ENCODE peak calls at places on chromosomes 3 and 15, in four cellular contexts. P is right lobe of liver, H is HepG2, F is body of pancreas. G is an unnamed sample.

GRCh38 chr15:85865070-85865684 is 70.5 kb upstream of the KLHL25 start:
- ATAC-seq in P (peak), H (peak), F (no peak), G (no peak)

GRCh38 chr3:177603137-177603603 is 405.9 kb upstream of the TBL1XR1 start:
- ATAC-seq in H (no peak), P (peak), F (no peak), G (no peak)

GRCh38 chr15:96058103-96058851 is 272.2 kb upstream of the NR2F2 start:
- ATAC-seq in H (no peak), P (peak), F (no peak), G (no peak)

GRCh38 chr15:52221730-52222129 is 30.5 kb upstream of the GNB5 start:
- ATAC-seq in H (no peak), P (no peak), F (no peak), G (no peak)

GRCh38 chr15:26260517-26261133 is 397.5 kb upstream of the ATP10A start:
- ATAC-seq in F (no peak), H (peak), P (peak), G (peak)

GRCh38 chr15:84817461-84818081 is 415 bp downstream of the ALPK3 start:
- ATAC-seq in H (peak), F (peak), P (peak), G (peak)

GRCh38 chr15:45274636-45275035 is 22.6 kb downstream of the SLC28A2 start:
- ATAC-seq in F (no peak), H (no peak), P (no peak), G (no peak)

GRCh38 chr15:75368689-75369239 is 357 bp upstream of the MAN2C1 start:
- ATAC-seq in P (peak), H (peak), F (peak), G (no peak)

GRCh38 chr15:33716025-33716424 is 252.3 kb upstream of the CHRM5 start:
- ATAC-seq in H (no peak), P (no peak), F (no peak), G (no peak)

GRCh38 chr3:187015903-187016638 is 85.7 kb downstream of the ST6GAL1 start:
- ATAC-seq in H (no peak), F (no peak), P (no peak), G (no peak)

GRCh38 chr15:78453447-78453846 is 15.4 kb downstream of the IREB2 start:
- ATAC-seq in H (no peak), P (peak), F (no peak), G (no peak)

GRCh38 chr15:65929573-65929972 is 60.3 kb downstream of the RAB11A start:
- ATAC-seq in F (no peak), H (no peak), P (no peak), G (no peak)

GRCh38 chr15:100166313-100166712 is 175.5 kb downstream of the ADAMTS17 start:
- ATAC-seq in F (no peak), P (peak), H (no peak), G (no peak)

GRCh38 chr15:40367038-40367672 is 9.1 kb downstream of the DISP2 start:
- ATAC-seq in F (peak), H (no peak), P (peak), G (no peak)

GRCh38 chr15:84046064-84046637 is 189.4 kb upstream of the GOLGA6L4 start:
- ATAC-seq in F (no peak), P (no peak), H (no peak), G (no peak)

GRCh38 chr3:121692010-121692699 is 31.5 kb upstream of the HCLS1 start:
- ATAC-seq in F (no peak), H (no peak), P (no peak), G (no peak)

GRCh38 chr3:182133752-182134151 is 422.0 kb downstream of the SOX2 start:
- ATAC-seq in F (no peak), H (no peak), P (no peak), G (no peak)

GRCh38 chr3:137812018-137812417 is 47.9 kb downstream of the SOX14 start:
- ATAC-seq in F (no peak), P (no peak), H (no peak), G (no peak)

GRCh38 chr3:13674538-13675185 is 125.7 kb downstream of the FBLN2 start:
- ATAC-seq in F (no peak), H (peak), P (no peak), G (no peak)

GRCh38 chr3:108378153-108378951 is 82.0 kb downstream of the HHLA2 start:
- ATAC-seq in F (no peak), H (no peak), P (no peak), G (no peak)

GRCh38 chr15:48671381-48672022 is 26.0 kb upstream of the FBN1 start:
- ATAC-seq in H (peak), F (peak), P (no peak), G (peak)

GRCh38 chr3:143146875-143147274 is 27.3 kb downstream of the CHST2 start:
- ATAC-seq in H (no peak), P (no peak), F (no peak), G (no peak)

GRCh38 chr15:68354923-68355322 is 77.0 kb downstream of the ITGA11 start:
- ATAC-seq in F (no peak), P (no peak), H (no peak), G (no peak)

GRCh38 chr3:154184582-154184981 is 63.4 kb downstream of the ARHGEF26 start:
- ATAC-seq in H (no peak), F (no peak), P (no peak), G (no peak)

GRCh38 chr3:148077318-148077923 is 620.3 kb upstream of the AGTR1 start:
- ATAC-seq in H (no peak), F (no peak), P (peak), G (no peak)

GRCh38 chr3:149151843-149152242 is 22.4 kb downstream of the HPS3 start:
- ATAC-seq in P (peak), F (no peak), H (no peak), G (no peak)

GRCh38 chr3:15666277-15666676 is 64.7 kb downstream of the BTD start:
- ATAC-seq in P (no peak), H (no peak), F (no peak), G (no peak)

GRCh38 chr3:39317571-39318169 is 11.8 kb upstream of the CCR8 start:
- ATAC-seq in P (peak), F (peak), H (peak), G (no peak)

GRCh38 chr3:33007776-33008175 is 56.3 kb downstream of the CCR4 start:
- ATAC-seq in P (no peak), H (no peak), F (no peak), G (no peak)

GRCh38 chr3:43921056-43921455 is 230.3 kb downstream of the ABHD5 start:
- ATAC-seq in H (no peak), F (no peak), P (no peak), G (no peak)

GRCh38 chr15:29756358-29757267 is 65.7 kb downstream of the TJP1 start:
- ATAC-seq in H (no peak), F (no peak), P (peak), G (peak)

GRCh38 chr3:197398301-197398878 is 100.0 kb upstream of the DLG1 start:
- ATAC-seq in F (no peak), H (no peak), P (no peak), G (no peak)

DNA sequence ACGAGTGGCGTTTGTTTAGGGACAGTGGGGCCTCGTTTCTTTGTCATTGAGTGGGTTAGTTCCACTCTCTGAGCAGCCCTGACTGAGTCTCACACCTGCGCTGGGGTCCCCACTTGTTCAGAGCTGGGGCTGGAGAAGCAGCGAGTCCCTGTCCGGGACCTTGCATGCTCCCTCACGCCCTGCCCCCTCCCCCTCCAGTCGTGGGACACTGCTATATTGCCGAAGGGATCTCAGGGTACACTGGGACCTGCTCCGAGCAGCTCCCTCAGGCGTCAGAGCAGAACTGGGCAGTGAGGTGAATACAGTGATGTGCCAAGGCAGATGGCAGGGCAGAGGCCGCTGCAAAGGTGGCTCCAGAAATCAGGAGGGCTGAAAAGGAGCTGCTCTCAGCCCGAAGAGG is 59.9 kb upstream of the KLF13 start:
- ATAC-seq in P (no peak), F (no peak), H (no peak), G (no peak)
- TF ChIP-seq POLR2A in P (no peak), F (no peak), H (no peak), G (no peak)

DNA sequence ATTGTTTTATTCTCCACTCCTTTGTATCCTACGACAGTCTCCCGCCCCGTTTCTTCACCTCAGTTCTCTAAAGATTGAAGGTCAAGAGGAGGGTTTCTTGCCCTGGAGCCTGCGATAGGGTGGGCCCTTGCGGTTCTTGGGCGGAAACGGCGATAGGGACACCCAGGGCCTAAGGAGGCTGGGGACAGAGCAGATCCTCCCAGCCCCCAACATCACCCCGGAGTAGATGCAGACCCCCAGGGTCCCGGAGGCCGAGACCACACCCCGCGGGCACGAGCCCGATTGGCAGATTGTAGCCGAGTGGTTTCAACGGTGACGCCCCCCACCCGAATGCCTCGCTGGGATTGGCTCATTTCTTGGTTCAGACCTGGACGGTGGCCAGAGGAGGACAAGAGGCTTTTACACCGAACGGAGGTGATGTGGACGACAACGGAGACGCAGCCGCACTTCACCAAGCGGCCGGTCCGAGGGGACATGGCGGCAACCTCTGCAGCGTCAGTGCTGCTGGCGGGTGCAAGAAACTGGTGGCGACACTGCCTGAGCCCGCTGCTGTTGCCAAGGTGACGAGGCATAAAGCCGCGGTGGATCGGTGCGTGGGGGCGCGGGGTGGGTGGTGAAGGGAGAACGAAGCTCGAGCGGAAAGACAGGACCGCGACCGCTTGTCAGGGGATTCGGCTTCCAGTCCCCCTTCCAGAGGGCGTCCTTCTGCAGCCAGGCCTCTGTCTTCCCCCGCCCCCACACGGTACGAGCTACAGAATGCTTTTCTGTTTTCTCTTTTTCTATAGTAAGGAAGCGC is 19.0 kb upstream of the MCF2L2 start:
- ATAC-seq in P (peak), H (peak), F (peak), G (peak)
- TF ChIP-seq POLR2A in P (peak), H (peak), F (peak), G (peak)

DNA sequence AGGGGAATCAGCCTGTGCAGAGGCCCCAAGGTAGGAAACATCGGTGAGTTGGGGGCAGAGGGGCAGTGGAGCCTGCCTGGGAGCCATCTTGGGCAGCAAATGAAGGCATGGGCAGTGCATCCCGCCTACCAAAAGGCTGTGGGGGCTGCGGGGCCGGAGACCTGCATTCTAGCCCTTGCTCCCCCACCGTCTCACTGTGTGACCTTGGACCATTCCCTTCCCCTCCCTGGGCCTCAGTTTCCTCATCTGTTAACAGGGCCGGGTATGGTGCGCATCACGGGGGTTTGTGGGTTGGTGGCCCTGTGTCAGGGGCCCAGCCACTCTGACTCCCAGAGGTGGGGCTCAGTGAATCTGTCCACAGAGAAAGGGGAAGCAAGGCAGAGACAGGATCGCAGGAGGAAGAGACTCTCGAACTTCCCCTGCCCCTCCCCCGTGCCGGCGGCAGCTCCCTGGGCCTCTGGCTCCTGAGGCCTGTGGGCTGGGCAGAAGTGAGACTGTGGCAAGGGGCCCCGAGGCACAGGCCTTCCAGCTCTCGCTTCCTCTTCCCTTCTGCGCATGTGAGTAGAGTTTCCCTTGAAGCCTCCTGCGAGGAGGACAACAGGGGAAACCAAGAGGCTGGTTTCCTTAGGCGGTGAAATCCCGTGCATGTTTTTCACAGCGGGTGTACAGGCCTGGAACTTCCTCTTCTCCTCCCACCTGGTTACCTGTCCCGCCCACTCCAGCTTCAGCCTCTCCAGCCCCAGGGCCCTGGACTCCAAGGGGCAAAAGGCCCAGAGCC is 42.9 kb downstream of the IDH2 start:
- ATAC-seq in F (no peak), H (peak), P (peak), G (peak)
- TF ChIP-seq POLR2A in F (peak), H (no peak), P (no peak), G (no peak)

GRCh38 chr15:90957105-90957790 is 2.6 kb downstream of the RCCD1 start:
- ATAC-seq in F (peak), H (no peak), P (no peak), G (peak)

GRCh38 chr15:90955911-90956310 is 1.2 kb downstream of the RCCD1 start:
- ATAC-seq in P (no peak), F (no peak), H (no peak), G (no peak)

GRCh38 chr15:90953947-90954711 is 555 bp upstream of the RCCD1 start:
- ATAC-seq in F (no peak), P (no peak), H (no peak), G (no peak)

GRCh38 chr15:90952901-90953677 is 1.6 kb upstream of the RCCD1 start:
- ATAC-seq in P (no peak), F (no peak), H (no peak), G (no peak)

DNA sequence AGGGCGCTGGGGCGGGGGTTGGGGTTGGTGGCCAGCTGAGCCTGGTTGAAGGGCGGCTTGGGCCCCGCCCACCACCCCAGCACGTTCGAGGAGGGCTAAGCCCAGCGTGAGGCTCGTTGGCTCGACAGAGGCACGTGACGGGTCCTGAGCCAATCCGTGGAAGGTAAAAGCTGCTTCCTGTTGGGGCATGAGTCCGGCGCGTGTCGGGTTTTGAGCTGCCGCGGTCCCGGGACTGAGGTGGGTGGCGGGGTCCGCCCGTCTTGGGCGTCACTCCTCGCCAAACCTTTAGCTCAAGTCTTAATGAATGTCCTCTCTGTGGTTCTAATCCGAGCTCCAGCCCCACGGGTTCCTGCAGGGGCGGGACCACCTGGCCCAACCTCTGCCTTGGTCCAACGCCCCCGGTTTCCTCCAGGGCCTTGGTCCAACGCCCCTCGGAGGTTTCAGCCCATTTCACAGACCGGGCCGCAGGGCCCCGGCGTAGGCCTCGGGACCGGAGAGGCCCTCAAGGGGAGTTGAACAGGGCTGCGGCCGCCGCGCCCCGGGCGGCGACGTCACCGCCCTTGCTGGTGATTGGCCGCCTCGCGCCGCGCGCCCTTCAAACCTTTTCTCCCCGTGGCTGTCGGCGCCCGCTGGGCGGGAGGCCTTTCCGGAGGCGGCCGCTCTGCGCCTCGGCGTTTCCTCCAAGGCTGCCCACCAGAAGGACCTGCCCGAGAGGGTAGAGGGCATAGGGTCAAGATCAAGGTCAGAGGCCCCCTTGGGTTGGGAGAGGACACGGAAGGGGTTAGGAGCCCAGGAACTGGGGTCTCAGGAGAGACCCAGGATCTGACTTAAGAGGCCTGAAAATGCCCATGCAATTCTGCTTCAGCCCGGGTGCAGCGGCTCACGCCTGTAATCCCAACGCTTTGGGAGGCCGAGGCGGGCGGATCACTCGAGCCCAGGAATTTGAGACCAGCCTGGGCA is at the start of gene RCCD1:
- ATAC-seq in F (peak), H (peak), P (peak), G (peak)
- TF ChIP-seq POLR2A in F (peak), H (peak), P (peak), G (peak)

DNA sequence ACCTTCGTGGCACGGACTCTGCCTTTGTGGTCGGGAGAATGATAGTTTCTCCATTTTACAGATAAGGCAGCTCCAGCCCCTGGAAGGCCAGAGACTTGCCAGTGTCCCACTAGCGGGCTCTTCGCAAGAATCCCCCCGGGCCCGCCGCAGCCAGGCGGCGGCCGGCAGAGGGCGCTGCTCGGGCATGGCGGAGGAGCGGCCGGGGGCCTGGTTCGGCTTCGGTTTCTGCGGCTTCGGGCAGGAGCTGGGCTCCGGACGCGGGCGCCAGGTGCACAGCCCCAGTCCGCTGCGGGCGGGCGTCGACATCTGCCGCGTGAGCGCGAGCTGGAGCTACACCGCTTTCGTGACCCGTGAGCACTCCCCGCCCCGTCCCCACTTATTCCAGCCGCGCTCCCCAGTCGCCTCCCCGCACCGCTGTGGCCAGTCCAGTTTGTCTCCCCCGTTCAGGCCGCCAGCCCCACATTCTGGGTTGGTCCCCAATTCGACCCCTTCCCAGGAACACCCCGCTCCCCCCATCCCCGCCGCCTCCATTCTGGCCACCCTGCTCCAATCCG is 1.9 kb downstream of the RCCD1 start:
- ATAC-seq in F (peak), H (no peak), P (peak), G (peak)
- TF ChIP-seq POLR2A in F (peak), H (no peak), P (no peak), G (peak)

DNA sequence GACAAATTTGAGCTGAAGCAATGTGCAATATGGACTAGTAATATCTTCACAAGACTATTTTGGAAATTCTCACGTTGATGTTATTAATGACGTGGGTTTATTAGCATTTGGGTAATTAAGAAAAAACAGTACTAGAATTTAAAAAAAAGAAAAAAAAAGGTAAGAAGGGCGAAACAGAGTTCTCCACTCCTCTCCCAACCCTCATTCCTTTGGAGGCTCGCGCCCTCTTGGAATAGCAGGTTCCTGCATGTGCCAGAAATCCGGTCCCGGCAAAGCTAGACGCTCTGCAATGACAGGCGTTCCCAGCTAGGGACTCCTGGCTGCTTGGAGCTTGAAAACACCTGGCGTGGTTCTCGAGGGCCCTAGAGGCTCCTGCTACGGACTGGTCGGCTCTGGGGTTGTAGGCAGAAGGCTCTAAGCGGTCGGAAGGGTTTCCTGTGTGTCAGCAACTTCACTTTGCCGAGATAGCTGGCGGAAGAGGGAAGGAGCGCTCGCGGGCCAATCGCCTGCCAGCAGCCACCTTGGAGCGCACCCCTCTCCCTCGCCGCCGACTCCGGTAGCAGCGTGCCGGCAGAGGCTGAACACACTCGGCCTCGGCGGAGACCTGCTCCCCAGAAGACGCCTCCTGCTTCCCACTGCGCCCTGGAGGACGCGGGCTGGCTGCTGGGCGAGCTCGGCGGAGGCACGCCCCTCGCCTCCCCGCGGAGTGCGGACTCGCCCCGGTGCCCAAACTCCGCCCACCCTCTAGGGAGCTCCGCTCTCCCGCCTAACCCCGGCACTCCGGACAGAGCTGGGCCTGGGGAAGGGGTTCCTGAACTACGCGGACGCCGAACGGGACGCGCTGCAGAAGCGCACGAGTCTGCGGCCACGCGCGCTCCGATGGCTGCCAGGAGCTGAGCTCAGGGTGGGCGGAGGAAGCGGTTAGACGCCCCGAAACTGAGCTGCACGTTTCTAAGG is at the start of gene P2RY1:
- ATAC-seq in P (peak), F (peak), H (peak), G (peak)
- TF ChIP-seq POLR2A in P (peak), F (peak), H (no peak), G (peak)

G was measured in gastroesophageal sphincter.